ENCODE peak calls at places on chromosomes 7 and 10, in four cellular contexts. V is colonic mucosa, O is psoas muscle, M is heart right ventricle. J is an unnamed sample. For H3K4me1, the result is how much of the 10 kb centered on the place peaks cover.

GRCh38 chr10:93947524-93947923 is 46.2 kb upstream of the PLCE1 start:
- DNase-seq in V (no peak), M (no peak), O (no peak), J (no peak)

GRCh38 chr7:121385800-121386179 is 10.3 kb downstream of the FAM3C start:
- DNase-seq in V (no peak), O (no peak), M (no peak), J (no peak)

GRCh38 chr7:158956805-158957506 is 100.6 kb downstream of the DYNC2I1 start:
- DNase-seq in V (no peak), O (no peak), M (no peak), J (no peak)

GRCh38 chr10:117653170-117653515 is 110.6 kb downstream of the EMX2 start:
- DNase-seq in V (no peak), O (no peak), M (no peak), J (no peak)

GRCh38 chr10:60175418-60175817 is 214.3 kb downstream of the ANK3 start:
- DNase-seq in M (no peak), O (no peak), V (no peak), J (no peak)

GRCh38 chr7:84157171-84157570 is 37.4 kb downstream of the SEMA3A start:
- DNase-seq in M (no peak), V (no peak), O (no peak), J (no peak)

GRCh38 chr10:48672596-48673255 is 11.9 kb upstream of the WDFY4 start:
- DNase-seq in V (no peak), O (no peak), M (no peak), J (no peak)

GRCh38 chr7:87370660-87371180 is 25.3 kb downstream of the CROT start:
- DNase-seq in V (no peak), O (no peak), M (no peak), J (no peak)

GRCh38 chr7:120865191-120865976 is 7.4 kb upstream of the TSPAN12 start:
- DNase-seq in M (no peak), V (no peak), O (no peak), J (no peak)

GRCh38 chr10:121355161-121355560 is 243.1 kb downstream of the FGFR2 start:
- DNase-seq in O (no peak), V (no peak), M (no peak), J (no peak)

GRCh38 chr10:124091646-124092269 is 1.6 kb downstream of the CHST15 start:
- DNase-seq in V (no peak), O (peak), M (peak), J (peak)

GRCh38 chr7:80858141-80858903 is 60.5 kb downstream of the SEMA3C start:
- DNase-seq in M (no peak), V (no peak), O (no peak), J (no peak)

GRCh38 chr7:11376549-11376948 is 402.9 kb downstream of the PHF14 start:
- DNase-seq in O (no peak), M (no peak), V (no peak), J (no peak)

GRCh38 chr10:70478191-70479160 is at the start of gene PALD1:
- DNase-seq in V (peak), O (peak), M (peak), J (peak)

GRCh38 chr10:6275022-6275997 is 72.6 kb downstream of the PFKFB3 start:
- DNase-seq in V (peak), M (peak), O (peak), J (peak)

GRCh38 chr10:95467162-95467599 is 94.0 kb downstream of the SORBS1 start:
- DNase-seq in V (peak), O (peak), M (peak), J (no peak)

GRCh38 chr10:128526793-128527375 is 400.7 kb upstream of the MKI67 start:
- DNase-seq in V (no peak), M (peak), O (no peak), J (no peak)

GRCh38 chr7:132428247-132428919 is 147.9 kb downstream of the PLXNA4 start:
- DNase-seq in M (no peak), O (no peak), V (no peak), J (peak)

DNA sequence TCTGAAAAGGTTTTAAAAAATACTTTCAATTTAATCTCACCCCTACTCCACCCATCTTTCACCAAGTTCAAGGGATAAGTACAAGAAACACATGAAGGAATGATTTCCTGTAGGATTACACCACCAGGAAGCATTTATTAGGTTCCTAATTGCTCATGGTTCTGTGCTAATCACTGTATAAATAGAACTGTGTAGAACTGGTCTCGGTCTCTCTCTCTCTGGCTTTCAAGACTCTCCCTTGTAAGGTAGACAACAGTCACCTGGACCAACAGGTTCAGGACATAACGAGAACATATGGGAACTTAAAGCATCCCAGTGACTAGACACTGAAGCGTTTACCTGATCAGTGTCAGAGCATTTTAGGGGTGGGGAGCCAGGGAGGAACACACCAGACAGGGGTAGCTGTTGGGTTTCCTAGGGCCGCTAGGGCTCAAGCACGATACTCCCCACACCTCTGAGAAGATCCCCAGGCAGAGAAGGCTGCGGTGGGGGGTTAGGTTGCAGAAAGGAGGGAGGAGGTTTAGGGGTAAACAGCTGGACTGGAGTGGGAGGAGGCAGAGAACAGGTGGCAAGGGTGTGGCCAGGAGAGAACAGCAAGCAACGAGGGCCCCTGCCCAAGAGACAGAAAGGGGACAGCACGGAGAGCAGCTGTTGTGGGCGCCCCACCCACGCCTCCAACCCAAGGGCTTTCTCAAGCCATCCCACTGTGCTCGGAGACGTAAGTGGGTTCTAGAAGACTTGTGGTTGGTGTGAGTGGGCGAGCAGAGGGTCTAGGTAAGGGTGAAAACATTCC is 52.5 kb upstream of the USP6NL start:
- DNase-seq in V (peak), M (no peak), O (no peak), J (no peak)
- H3K4me1 ChIP-seq in V (under half), M (under half), O (under half), J (under half)

GRCh38 chr7:155950898-155951553 is 138.8 kb upstream of the SHH start:
- DNase-seq in V (no peak), M (no peak), O (no peak), J (no peak)
- H3K4me3 ChIP-seq in V (no peak), M (no peak), O (no peak), J (no peak)

DNA sequence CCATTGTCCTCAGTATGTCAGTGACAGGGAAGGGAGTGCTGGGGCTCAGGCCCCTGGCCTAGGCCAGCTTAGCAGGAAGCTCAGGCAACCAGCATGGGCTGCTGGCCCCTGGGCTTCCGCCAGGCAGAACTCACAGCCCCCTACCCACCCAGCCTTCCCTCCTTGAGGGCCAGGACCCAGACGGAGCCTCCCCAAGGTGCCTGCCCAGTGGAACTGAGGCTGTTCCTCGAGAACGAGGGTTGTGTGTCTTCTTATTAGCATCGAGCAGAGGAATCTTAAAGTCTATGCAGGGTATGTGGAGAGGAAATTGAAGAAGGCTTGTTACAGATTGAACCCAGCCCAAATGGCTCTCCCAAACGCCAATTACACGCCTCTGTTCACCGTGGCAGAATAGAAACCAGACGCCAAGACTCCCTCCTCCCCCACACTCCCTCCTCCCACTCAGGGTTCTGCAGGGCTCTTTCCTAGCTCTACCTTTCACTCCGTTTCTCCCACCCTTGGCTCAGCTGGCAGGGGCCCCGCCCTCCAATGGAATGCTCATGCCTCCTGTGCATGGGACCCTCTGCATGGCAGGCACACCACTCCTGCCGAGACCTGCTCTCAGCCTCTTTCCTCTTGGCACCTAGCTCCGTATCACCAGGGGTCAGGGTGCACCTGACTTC is 134.4 kb downstream of the ZMIZ1 start:
- DNase-seq in M (no peak), O (no peak), V (no peak), J (no peak)
- H3K27ac ChIP-seq in M (peak), O (no peak), V (no peak), J (no peak)

GRCh38 chr7:32221056-32221455 is 150.8 kb upstream of the PDE1C start:
- DNase-seq in M (no peak), O (no peak), V (peak), J (no peak)
- H3K4me1 ChIP-seq in M (under half), O (under half), V (under half), J (under half)

DNA sequence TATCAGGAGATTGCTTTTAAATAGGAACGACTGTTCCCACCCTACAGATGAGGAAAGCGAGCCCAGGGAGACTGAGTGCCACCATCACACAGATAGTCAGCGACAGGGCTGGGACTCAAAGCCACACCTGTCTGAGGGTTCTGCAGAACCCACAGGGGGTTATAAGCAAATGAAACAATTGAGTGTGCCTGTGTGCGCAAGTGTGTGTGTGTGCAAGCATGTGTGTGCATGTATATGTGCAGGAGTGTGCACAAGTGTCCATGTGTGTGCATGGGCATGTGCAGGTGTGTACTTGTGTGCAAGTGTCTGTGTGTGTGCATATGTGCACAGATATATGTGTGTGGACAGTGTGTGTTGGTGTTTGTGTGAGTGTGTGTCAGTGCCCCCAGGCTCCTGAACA is 280.2 kb downstream of the GRID1 start:
- DNase-seq in O (no peak), V (no peak), M (no peak), J (peak)
- H3K4me3 ChIP-seq in O (no peak), V (no peak), M (no peak), J (no peak)

DNA sequence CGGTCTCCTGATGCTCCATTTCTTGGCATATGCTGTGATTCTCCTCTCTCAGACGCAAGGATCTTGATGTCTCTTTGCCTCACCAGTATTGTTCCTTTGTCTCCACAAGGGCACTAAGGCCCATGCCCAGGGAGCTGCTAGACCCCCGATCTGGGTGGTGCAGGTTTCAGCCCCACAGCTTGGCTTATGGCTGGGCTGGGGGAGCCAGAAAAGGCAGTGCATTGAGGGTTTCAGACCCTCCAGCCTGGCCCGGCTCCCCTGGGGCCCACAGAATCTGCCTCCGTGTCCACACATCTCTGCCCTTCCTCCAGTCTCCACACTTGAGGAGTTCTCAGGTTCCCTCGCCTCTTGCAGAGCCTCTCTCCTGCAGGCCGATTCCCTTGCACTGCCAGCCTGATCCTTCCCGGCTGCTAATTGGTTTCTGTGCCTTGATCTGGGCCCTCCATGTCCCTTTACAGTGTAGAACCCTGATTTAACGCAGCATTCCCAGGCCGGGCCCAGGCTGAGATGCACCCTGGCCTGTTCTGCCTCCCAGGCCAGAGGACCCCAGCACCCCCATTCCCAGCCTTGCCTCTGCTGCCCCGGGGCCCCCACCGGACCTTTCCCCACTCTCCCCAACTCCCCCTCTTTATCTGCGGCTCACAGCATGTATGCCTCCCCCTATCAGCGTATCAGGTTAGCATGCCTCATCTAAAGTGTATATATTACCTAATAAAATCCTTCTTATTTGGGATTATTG is 145.8 kb downstream of the C10orf105 start:
- DNase-seq in M (no peak), V (no peak), O (no peak), J (no peak)
- H3K27ac ChIP-seq in M (no peak), V (no peak), O (no peak), J (no peak)

DNA sequence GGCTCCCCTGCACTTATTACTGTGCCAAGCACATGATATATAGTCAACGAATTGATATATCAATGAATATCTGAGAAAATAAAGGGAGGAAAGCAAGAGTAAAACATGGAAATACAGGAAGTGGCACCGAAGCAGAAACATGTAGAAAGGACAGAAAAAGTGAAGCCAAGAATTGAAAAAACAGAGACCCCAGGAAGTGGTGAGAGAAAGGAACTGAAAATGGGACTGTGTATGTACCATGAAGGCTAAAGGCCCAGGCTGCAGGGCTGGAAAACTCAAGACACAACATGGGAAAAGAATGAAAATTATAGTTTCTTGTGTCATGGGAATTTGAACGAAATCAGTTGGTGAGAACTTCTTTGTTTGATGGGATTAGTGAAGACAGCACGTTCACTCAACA is 60.6 kb downstream of the MAP3K8 start:
- DNase-seq in O (no peak), M (no peak), V (no peak), J (no peak)
- H3K4me1 ChIP-seq in O (under half), M (under half), V (under half), J (under half)

J was measured in aorta.